ENCODE peak calls at places on chromosomes 7 and 10, in ten cellular contexts. One of them, this sample, is unnamed.

GRCh38 chr10:58590924-58591323 is 78.3 kb downstream of the BICC1 start:
- DNase-seq in bronchial epithelial cell: peak
- DNase-seq in stomach: no peak
- DNase-seq in lower leg skin: no peak
- DNase-seq in epithelial cell of esophagus: no peak
- DNase-seq in colonic mucosa: no peak
- DNase-seq in cardiac muscle cell: peak
- DNase-seq in Calu3: no peak
- DNase-seq in MCF 10A: no peak
- DNase-seq in fibroblast of the aortic adventitia: peak
- DNase-seq in this sample: no peak

GRCh38 chr7:44935016-44935415 is 43.8 kb downstream of the MYO1G start:
- DNase-seq in bronchial epithelial cell: no peak
- DNase-seq in stomach: no peak
- DNase-seq in lower leg skin: peak
- DNase-seq in epithelial cell of esophagus: no peak
- DNase-seq in colonic mucosa: no peak
- DNase-seq in cardiac muscle cell: no peak
- DNase-seq in Calu3: no peak
- DNase-seq in MCF 10A: no peak
- DNase-seq in fibroblast of the aortic adventitia: no peak
- DNase-seq in this sample: no peak

GRCh38 chr10:44780461-44780860 is 130.7 kb upstream of the TMEM72 start:
- DNase-seq in bronchial epithelial cell: no peak
- DNase-seq in stomach: no peak
- DNase-seq in lower leg skin: no peak
- DNase-seq in epithelial cell of esophagus: no peak
- DNase-seq in colonic mucosa: no peak
- DNase-seq in cardiac muscle cell: peak
- DNase-seq in Calu3: no peak
- DNase-seq in MCF 10A: no peak
- DNase-seq in fibroblast of the aortic adventitia: peak
- DNase-seq in this sample: no peak

GRCh38 chr10:93180402-93181040 is 106.8 kb downstream of the CYP26A1 start:
- DNase-seq in bronchial epithelial cell: no peak
- DNase-seq in stomach: no peak
- DNase-seq in lower leg skin: peak
- DNase-seq in epithelial cell of esophagus: peak
- DNase-seq in colonic mucosa: peak
- DNase-seq in cardiac muscle cell: peak
- DNase-seq in Calu3: no peak
- DNase-seq in MCF 10A: no peak
- DNase-seq in fibroblast of the aortic adventitia: peak
- DNase-seq in this sample: no peak

GRCh38 chr10:126731613-126731995 is 61.1 kb upstream of the C10orf90 start:
- DNase-seq in bronchial epithelial cell: no peak
- DNase-seq in stomach: no peak
- DNase-seq in lower leg skin: no peak
- DNase-seq in epithelial cell of esophagus: no peak
- DNase-seq in colonic mucosa: no peak
- DNase-seq in cardiac muscle cell: peak
- DNase-seq in Calu3: no peak
- DNase-seq in MCF 10A: no peak
- DNase-seq in fibroblast of the aortic adventitia: peak
- DNase-seq in this sample: no peak

GRCh38 chr7:133545613-133546012 is 292.7 kb downstream of the EXOC4 start:
- DNase-seq in bronchial epithelial cell: peak
- DNase-seq in stomach: no peak
- DNase-seq in lower leg skin: no peak
- DNase-seq in epithelial cell of esophagus: peak
- DNase-seq in colonic mucosa: no peak
- DNase-seq in cardiac muscle cell: peak
- DNase-seq in Calu3: peak
- DNase-seq in MCF 10A: peak
- DNase-seq in fibroblast of the aortic adventitia: peak
- DNase-seq in this sample: peak

GRCh38 chr7:140212100-140212881 is 35.5 kb upstream of the KDM7A start:
- DNase-seq in bronchial epithelial cell: peak
- DNase-seq in stomach: peak
- DNase-seq in lower leg skin: peak
- DNase-seq in epithelial cell of esophagus: peak
- DNase-seq in colonic mucosa: peak
- DNase-seq in cardiac muscle cell: no peak
- DNase-seq in Calu3: no peak
- DNase-seq in MCF 10A: no peak
- DNase-seq in fibroblast of the aortic adventitia: peak
- DNase-seq in this sample: no peak

GRCh38 chr7:101687081-101687480 is 58.0 kb upstream of the MYL10 start:
- DNase-seq in bronchial epithelial cell: no peak
- DNase-seq in stomach: no peak
- DNase-seq in lower leg skin: no peak
- DNase-seq in epithelial cell of esophagus: no peak
- DNase-seq in colonic mucosa: no peak
- DNase-seq in cardiac muscle cell: no peak
- DNase-seq in Calu3: no peak
- DNase-seq in MCF 10A: no peak
- DNase-seq in fibroblast of the aortic adventitia: no peak
- DNase-seq in this sample: no peak

DNA sequence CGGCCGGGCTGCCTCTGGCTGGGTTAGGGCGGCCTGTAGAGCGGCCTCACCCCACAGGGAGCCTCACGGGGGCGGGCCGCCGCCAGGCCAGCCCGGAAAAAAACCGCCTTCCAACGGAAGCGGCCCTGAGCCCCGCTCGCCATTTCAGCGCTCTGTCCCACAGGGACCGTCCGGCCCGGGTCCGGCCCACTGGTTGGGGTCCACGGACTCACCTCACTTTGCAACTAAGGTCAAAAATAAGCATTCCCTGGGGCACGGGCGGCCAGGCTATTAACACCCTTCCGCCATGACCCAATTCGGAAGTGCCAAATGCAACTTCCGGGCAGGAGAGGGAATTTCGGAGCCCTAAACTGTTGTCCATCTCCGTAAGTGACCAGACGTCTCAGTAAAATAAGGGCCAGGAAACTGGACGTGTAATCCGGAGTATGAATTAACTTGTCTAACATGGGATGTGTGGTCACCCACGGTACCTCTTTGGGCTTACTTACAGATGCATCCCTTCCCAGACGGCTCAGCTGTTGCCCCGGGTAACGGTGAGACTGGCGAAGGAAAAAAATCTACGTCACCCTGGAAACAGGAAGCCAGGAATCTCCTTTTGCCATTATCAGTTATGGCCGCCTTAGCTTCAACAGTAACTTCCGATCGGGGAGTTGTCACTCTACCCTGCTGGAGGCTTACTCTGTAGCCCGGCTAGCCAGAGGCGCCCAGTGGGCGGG is at the start of gene BBIP1:
- DNase-seq in bronchial epithelial cell: peak
- DNase-seq in stomach: no peak
- DNase-seq in lower leg skin: no peak
- DNase-seq in epithelial cell of esophagus: peak
- DNase-seq in colonic mucosa: no peak
- DNase-seq in cardiac muscle cell: peak
- DNase-seq in Calu3: no peak
- DNase-seq in MCF 10A: peak
- DNase-seq in fibroblast of the aortic adventitia: peak
- DNase-seq in this sample: peak
- TF ChIP-seq CTCF in bronchial epithelial cell: no peak
- TF ChIP-seq CTCF in stomach: no peak
- TF ChIP-seq CTCF in lower leg skin: no peak
- TF ChIP-seq CTCF in epithelial cell of esophagus: no peak
- TF ChIP-seq CTCF in colonic mucosa: no peak
- TF ChIP-seq CTCF in cardiac muscle cell: no peak
- TF ChIP-seq CTCF in Calu3: no peak
- TF ChIP-seq CTCF in MCF 10A: no peak
- TF ChIP-seq CTCF in fibroblast of the aortic adventitia: no peak
- TF ChIP-seq CTCF in this sample: peak

GRCh38 chr7:65006094-65006992 is at the start of gene ERV3-1:
- DNase-seq in bronchial epithelial cell: peak
- DNase-seq in stomach: peak
- DNase-seq in lower leg skin: peak
- DNase-seq in epithelial cell of esophagus: peak
- DNase-seq in colonic mucosa: peak
- DNase-seq in cardiac muscle cell: peak
- DNase-seq in Calu3: peak
- DNase-seq in MCF 10A: peak
- DNase-seq in fibroblast of the aortic adventitia: peak
- DNase-seq in this sample: peak
- TF ChIP-seq CTCF in bronchial epithelial cell: no peak
- TF ChIP-seq CTCF in stomach: no peak
- TF ChIP-seq CTCF in lower leg skin: no peak
- TF ChIP-seq CTCF in epithelial cell of esophagus: no peak
- TF ChIP-seq CTCF in colonic mucosa: no peak
- TF ChIP-seq CTCF in cardiac muscle cell: no peak
- TF ChIP-seq CTCF in Calu3: no peak
- TF ChIP-seq CTCF in MCF 10A: no peak
- TF ChIP-seq CTCF in fibroblast of the aortic adventitia: no peak
- TF ChIP-seq CTCF in this sample: no peak

GRCh38 chr7:151061241-151062110 is 2.1 kb downstream of the SLC4A2 start:
- DNase-seq in bronchial epithelial cell: no peak
- DNase-seq in stomach: no peak
- DNase-seq in lower leg skin: no peak
- DNase-seq in epithelial cell of esophagus: no peak
- DNase-seq in colonic mucosa: peak
- DNase-seq in cardiac muscle cell: peak
- DNase-seq in Calu3: no peak
- DNase-seq in MCF 10A: no peak
- DNase-seq in fibroblast of the aortic adventitia: no peak
- DNase-seq in this sample: no peak

GRCh38 chr7:151064454-151064853 is 5.1 kb downstream of the SLC4A2 start:
- DNase-seq in bronchial epithelial cell: no peak
- DNase-seq in stomach: no peak
- DNase-seq in lower leg skin: no peak
- DNase-seq in epithelial cell of esophagus: no peak
- DNase-seq in colonic mucosa: no peak
- DNase-seq in cardiac muscle cell: no peak
- DNase-seq in Calu3: no peak
- DNase-seq in MCF 10A: no peak
- DNase-seq in fibroblast of the aortic adventitia: no peak
- DNase-seq in this sample: no peak

GRCh38 chr7:151062111-151062398 is 2.7 kb downstream of the SLC4A2 start:
- DNase-seq in bronchial epithelial cell: no peak
- DNase-seq in stomach: no peak
- DNase-seq in lower leg skin: no peak
- DNase-seq in epithelial cell of esophagus: no peak
- DNase-seq in colonic mucosa: no peak
- DNase-seq in cardiac muscle cell: no peak
- DNase-seq in Calu3: no peak
- DNase-seq in MCF 10A: no peak
- DNase-seq in fibroblast of the aortic adventitia: no peak
- DNase-seq in this sample: no peak

GRCh38 chr7:151063212-151063561 is 3.8 kb downstream of the SLC4A2 start:
- DNase-seq in bronchial epithelial cell: no peak
- DNase-seq in stomach: no peak
- DNase-seq in lower leg skin: no peak
- DNase-seq in epithelial cell of esophagus: peak
- DNase-seq in colonic mucosa: peak
- DNase-seq in cardiac muscle cell: peak
- DNase-seq in Calu3: no peak
- DNase-seq in MCF 10A: peak
- DNase-seq in fibroblast of the aortic adventitia: peak
- DNase-seq in this sample: no peak

GRCh38 chr7:151062399-151063211 is 3.2 kb downstream of the SLC4A2 start:
- DNase-seq in bronchial epithelial cell: no peak
- DNase-seq in stomach: peak
- DNase-seq in lower leg skin: no peak
- DNase-seq in epithelial cell of esophagus: peak
- DNase-seq in colonic mucosa: peak
- DNase-seq in cardiac muscle cell: peak
- DNase-seq in Calu3: peak
- DNase-seq in MCF 10A: peak
- DNase-seq in fibroblast of the aortic adventitia: peak
- DNase-seq in this sample: no peak
- TF ChIP-seq CTCF in bronchial epithelial cell: no peak
- TF ChIP-seq CTCF in stomach: no peak
- TF ChIP-seq CTCF in lower leg skin: no peak
- TF ChIP-seq CTCF in epithelial cell of esophagus: no peak
- TF ChIP-seq CTCF in colonic mucosa: no peak
- TF ChIP-seq CTCF in cardiac muscle cell: no peak
- TF ChIP-seq CTCF in Calu3: no peak
- TF ChIP-seq CTCF in MCF 10A: no peak
- TF ChIP-seq CTCF in fibroblast of the aortic adventitia: no peak
- TF ChIP-seq CTCF in this sample: no peak

GRCh38 chr7:50307368-50308012 is 3.0 kb downstream of the IKZF1 start:
- DNase-seq in bronchial epithelial cell: no peak
- DNase-seq in stomach: no peak
- DNase-seq in lower leg skin: no peak
- DNase-seq in epithelial cell of esophagus: no peak
- DNase-seq in colonic mucosa: no peak
- DNase-seq in cardiac muscle cell: no peak
- DNase-seq in Calu3: no peak
- DNase-seq in MCF 10A: no peak
- DNase-seq in fibroblast of the aortic adventitia: no peak
- DNase-seq in this sample: no peak
- TF ChIP-seq CTCF in bronchial epithelial cell: no peak
- TF ChIP-seq CTCF in stomach: no peak
- TF ChIP-seq CTCF in lower leg skin: no peak
- TF ChIP-seq CTCF in epithelial cell of esophagus: no peak
- TF ChIP-seq CTCF in colonic mucosa: no peak
- TF ChIP-seq CTCF in cardiac muscle cell: no peak
- TF ChIP-seq CTCF in Calu3: no peak
- TF ChIP-seq CTCF in MCF 10A: no peak
- TF ChIP-seq CTCF in fibroblast of the aortic adventitia: no peak
- TF ChIP-seq CTCF in this sample: no peak